ENCODE peak calls at places on chromosomes 2 and 18, in eight cellular contexts. One of them, this sample, is unnamed.

GRCh38 chr2:27798948-27799645 is 27.6 kb downstream of the MRPL33 start:
- DNase-seq in endothelial cell: no peak
- DNase-seq in left lung: no peak
- DNase-seq in ACHN: peak; percentile 100
- DNase-seq in foreskin melanocyte: peak; percentile 99
- DNase-seq in lower leg skin: no peak
- DNase-seq in NCI-H2029: no peak
- DNase-seq in cardiac fibroblast: peak; percentile 100
- DNase-seq in this sample: peak; percentile 100

GRCh38 chr2:189086710-189087109 is 92.9 kb downstream of the COL5A2 start:
- DNase-seq in endothelial cell: no peak
- DNase-seq in left lung: no peak
- DNase-seq in NCI-H2029: no peak
- DNase-seq in foreskin melanocyte: no peak
- DNase-seq in cardiac fibroblast: peak; percentile 93
- DNase-seq in lower leg skin: no peak
- DNase-seq in ACHN: peak; percentile 39
- DNase-seq in this sample: peak; percentile 67

GRCh38 chr2:231711677-231712461 is 3.5 kb downstream of the PTMA start:
- DNase-seq in ACHN: no peak
- DNase-seq in endothelial cell: no peak
- DNase-seq in lower leg skin: no peak
- DNase-seq in cardiac fibroblast: no peak
- DNase-seq in foreskin melanocyte: no peak
- DNase-seq in NCI-H2029: no peak
- DNase-seq in left lung: no peak
- DNase-seq in this sample: no peak

GRCh38 chr18:12443631-12444030 is 35.9 kb downstream of the PRELID3A start:
- DNase-seq in ACHN: no peak
- DNase-seq in left lung: no peak
- DNase-seq in foreskin melanocyte: no peak
- DNase-seq in cardiac fibroblast: peak; percentile 9
- DNase-seq in endothelial cell: no peak
- DNase-seq in lower leg skin: no peak
- DNase-seq in NCI-H2029: no peak
- DNase-seq in this sample: no peak

GRCh38 chr18:45285251-45285650 is 330.0 kb upstream of the SLC14A2 start:
- DNase-seq in lower leg skin: no peak
- DNase-seq in cardiac fibroblast: no peak
- DNase-seq in foreskin melanocyte: no peak
- DNase-seq in ACHN: no peak
- DNase-seq in left lung: no peak
- DNase-seq in endothelial cell: no peak
- DNase-seq in NCI-H2029: no peak
- DNase-seq in this sample: no peak

GRCh38 chr2:119156105-119156890 is 2.3 kb downstream of the C1QL2 start:
- DNase-seq in lower leg skin: no peak
- DNase-seq in cardiac fibroblast: no peak
- DNase-seq in left lung: no peak
- DNase-seq in foreskin melanocyte: no peak
- DNase-seq in endothelial cell: peak; percentile 33
- DNase-seq in NCI-H2029: no peak
- DNase-seq in ACHN: no peak
- DNase-seq in this sample: no peak

GRCh38 chr2:119659601-119660342 is 19.2 kb upstream of the TMEM177 start:
- DNase-seq in endothelial cell: peak; percentile 48
- DNase-seq in lower leg skin: peak; percentile 78
- DNase-seq in ACHN: peak; percentile 47
- DNase-seq in NCI-H2029: peak; percentile 19
- DNase-seq in foreskin melanocyte: no peak
- DNase-seq in left lung: no peak
- DNase-seq in cardiac fibroblast: peak; percentile 65
- DNase-seq in this sample: peak; percentile 66

GRCh38 chr18:48775372-48776160 is 175.2 kb downstream of the SMAD7 start:
- DNase-seq in endothelial cell: no peak
- DNase-seq in left lung: no peak
- DNase-seq in lower leg skin: no peak
- DNase-seq in NCI-H2029: no peak
- DNase-seq in cardiac fibroblast: no peak
- DNase-seq in ACHN: no peak
- DNase-seq in foreskin melanocyte: no peak
- DNase-seq in this sample: no peak

GRCh38 chr2:202158796-202159195 is 79.6 kb downstream of the SUMO1 start:
- DNase-seq in cardiac fibroblast: peak; percentile 29
- DNase-seq in foreskin melanocyte: no peak
- DNase-seq in endothelial cell: no peak
- DNase-seq in lower leg skin: no peak
- DNase-seq in left lung: no peak
- DNase-seq in ACHN: no peak
- DNase-seq in NCI-H2029: no peak
- DNase-seq in this sample: peak; percentile 73

GRCh38 chr2:187569571-187569970 is 15.3 kb upstream of the TFPI start:
- DNase-seq in left lung: no peak
- DNase-seq in endothelial cell: no peak
- DNase-seq in lower leg skin: no peak
- DNase-seq in foreskin melanocyte: no peak
- DNase-seq in cardiac fibroblast: no peak
- DNase-seq in ACHN: no peak
- DNase-seq in NCI-H2029: no peak
- DNase-seq in this sample: no peak

GRCh38 chr18:73861771-73862170 is 285.9 kb downstream of the FBXO15 start:
- DNase-seq in left lung: no peak
- DNase-seq in ACHN: no peak
- DNase-seq in cardiac fibroblast: no peak
- DNase-seq in NCI-H2029: no peak
- DNase-seq in lower leg skin: no peak
- DNase-seq in endothelial cell: no peak
- DNase-seq in foreskin melanocyte: no peak
- DNase-seq in this sample: no peak

GRCh38 chr2:127194447-127194846 is 25.7 kb downstream of the CYP27C1 start:
- DNase-seq in cardiac fibroblast: no peak
- DNase-seq in endothelial cell: no peak
- DNase-seq in lower leg skin: peak; percentile 65
- DNase-seq in ACHN: no peak
- DNase-seq in left lung: no peak
- DNase-seq in NCI-H2029: no peak
- DNase-seq in foreskin melanocyte: no peak
- DNase-seq in this sample: no peak

GRCh38 chr2:151071382-151071781 is 190.3 kb downstream of the RBM43 start:
- DNase-seq in lower leg skin: no peak
- DNase-seq in left lung: no peak
- DNase-seq in foreskin melanocyte: no peak
- DNase-seq in NCI-H2029: no peak
- DNase-seq in ACHN: peak; percentile 17
- DNase-seq in endothelial cell: peak; percentile 14
- DNase-seq in cardiac fibroblast: peak; percentile 72
- DNase-seq in this sample: peak; percentile 80

GRCh38 chr2:57432528-57432927 is 614.1 kb upstream of the VRK2 start:
- DNase-seq in ACHN: no peak
- DNase-seq in NCI-H2029: no peak
- DNase-seq in endothelial cell: no peak
- DNase-seq in left lung: no peak
- DNase-seq in lower leg skin: no peak
- DNase-seq in cardiac fibroblast: peak; percentile 2
- DNase-seq in foreskin melanocyte: no peak
- DNase-seq in this sample: no peak

GRCh38 chr2:20242727-20243377 is 17.9 kb upstream of the SDC1 start:
- DNase-seq in left lung: no peak
- DNase-seq in endothelial cell: no peak
- DNase-seq in cardiac fibroblast: no peak
- DNase-seq in foreskin melanocyte: no peak
- DNase-seq in NCI-H2029: peak; percentile 23
- DNase-seq in ACHN: no peak
- DNase-seq in lower leg skin: no peak
- DNase-seq in this sample: no peak

GRCh38 chr2:235433860-235434259 is 60.0 kb upstream of the AGAP1 start:
- DNase-seq in NCI-H2029: peak; percentile 71
- DNase-seq in lower leg skin: peak; percentile 92
- DNase-seq in foreskin melanocyte: no peak
- DNase-seq in endothelial cell: no peak
- DNase-seq in left lung: no peak
- DNase-seq in cardiac fibroblast: peak; percentile 53
- DNase-seq in ACHN: peak; percentile 8
- DNase-seq in this sample: peak; percentile 10

GRCh38 chr2:232022733-232023132 is 61.2 kb downstream of the DIS3L2 start:
- DNase-seq in ACHN: no peak
- DNase-seq in NCI-H2029: no peak
- DNase-seq in cardiac fibroblast: no peak
- DNase-seq in foreskin melanocyte: no peak
- DNase-seq in endothelial cell: no peak
- DNase-seq in lower leg skin: no peak
- DNase-seq in left lung: no peak
- DNase-seq in this sample: no peak

GRCh38 chr2:195318440-195319111 is 338.4 kb upstream of the SLC39A10 start:
- DNase-seq in ACHN: peak; percentile 65
- DNase-seq in left lung: no peak
- DNase-seq in NCI-H2029: peak; percentile 1
- DNase-seq in cardiac fibroblast: peak; percentile 74
- DNase-seq in foreskin melanocyte: peak; percentile 16
- DNase-seq in lower leg skin: no peak
- DNase-seq in endothelial cell: peak; percentile 38
- DNase-seq in this sample: peak; percentile 70

GRCh38 chr18:12373032-12373770 is 3.8 kb downstream of the AFG3L2 start:
- DNase-seq in left lung: no peak
- DNase-seq in ACHN: no peak
- DNase-seq in endothelial cell: no peak
- DNase-seq in cardiac fibroblast: no peak
- DNase-seq in NCI-H2029: no peak
- DNase-seq in foreskin melanocyte: no peak
- DNase-seq in lower leg skin: no peak
- DNase-seq in this sample: peak; percentile 47

GRCh38 chr2:147273106-147273505 is 571.7 kb upstream of the ACVR2A start:
- DNase-seq in left lung: no peak
- DNase-seq in cardiac fibroblast: no peak
- DNase-seq in foreskin melanocyte: no peak
- DNase-seq in ACHN: no peak
- DNase-seq in endothelial cell: no peak
- DNase-seq in NCI-H2029: no peak
- DNase-seq in lower leg skin: no peak
- DNase-seq in this sample: no peak

GRCh38 chr2:113910110-113910717 is 20.3 kb downstream of the ACTR3 start:
- DNase-seq in endothelial cell: no peak
- DNase-seq in lower leg skin: no peak
- DNase-seq in left lung: no peak
- DNase-seq in NCI-H2029: no peak
- DNase-seq in foreskin melanocyte: no peak
- DNase-seq in cardiac fibroblast: peak; percentile 49
- DNase-seq in ACHN: peak; percentile 34
- DNase-seq in this sample: no peak

GRCh38 chr2:190820416-190820815 is 60.2 kb upstream of the GLS start:
- DNase-seq in lower leg skin: no peak
- DNase-seq in left lung: no peak
- DNase-seq in cardiac fibroblast: no peak
- DNase-seq in endothelial cell: no peak
- DNase-seq in foreskin melanocyte: peak; percentile 73
- DNase-seq in ACHN: no peak
- DNase-seq in NCI-H2029: no peak
- DNase-seq in this sample: no peak

GRCh38 chr2:167480232-167480985 is 592.1 kb downstream of the XIRP2 start:
- DNase-seq in lower leg skin: no peak
- DNase-seq in foreskin melanocyte: no peak
- DNase-seq in NCI-H2029: no peak
- DNase-seq in ACHN: peak; percentile 7
- DNase-seq in cardiac fibroblast: no peak
- DNase-seq in endothelial cell: no peak
- DNase-seq in left lung: no peak
- DNase-seq in this sample: peak; percentile 36

GRCh38 chr2:233499928-233500327 is 66.7 kb downstream of the USP40 start:
- DNase-seq in NCI-H2029: no peak
- DNase-seq in ACHN: no peak
- DNase-seq in cardiac fibroblast: no peak
- DNase-seq in endothelial cell: no peak
- DNase-seq in left lung: no peak
- DNase-seq in lower leg skin: no peak
- DNase-seq in foreskin melanocyte: no peak
- DNase-seq in this sample: no peak

GRCh38 chr2:47223980-47224379 is 68.9 kb upstream of the STPG4 start:
- DNase-seq in cardiac fibroblast: peak; percentile 64
- DNase-seq in left lung: no peak
- DNase-seq in endothelial cell: no peak
- DNase-seq in ACHN: no peak
- DNase-seq in NCI-H2029: no peak
- DNase-seq in lower leg skin: no peak
- DNase-seq in foreskin melanocyte: no peak
- DNase-seq in this sample: peak; percentile 64

GRCh38 chr2:191894681-191895147 is 47.8 kb upstream of the CAVIN2 start:
- DNase-seq in NCI-H2029: no peak
- DNase-seq in foreskin melanocyte: peak; percentile 45
- DNase-seq in cardiac fibroblast: peak; percentile 85
- DNase-seq in left lung: no peak
- DNase-seq in lower leg skin: no peak
- DNase-seq in endothelial cell: no peak
- DNase-seq in ACHN: peak; percentile 84
- DNase-seq in this sample: peak; percentile 73

GRCh38 chr2:198546091-198546490 is 741.7 kb downstream of the PLCL1 start:
- DNase-seq in ACHN: no peak
- DNase-seq in lower leg skin: no peak
- DNase-seq in left lung: no peak
- DNase-seq in cardiac fibroblast: no peak
- DNase-seq in foreskin melanocyte: peak; percentile 87
- DNase-seq in endothelial cell: no peak
- DNase-seq in NCI-H2029: no peak
- DNase-seq in this sample: no peak

GRCh38 chr2:238389985-238390682 is 36.6 kb upstream of the ASB1 start:
- DNase-seq in left lung: no peak
- DNase-seq in cardiac fibroblast: no peak
- DNase-seq in NCI-H2029: peak; percentile 93
- DNase-seq in lower leg skin: peak; percentile 74
- DNase-seq in foreskin melanocyte: no peak
- DNase-seq in endothelial cell: peak; percentile 35
- DNase-seq in ACHN: no peak
- DNase-seq in this sample: peak; percentile 42

GRCh38 chr2:12642855-12643254 is 73.9 kb upstream of the TRIB2 start:
- DNase-seq in left lung: no peak
- DNase-seq in ACHN: no peak
- DNase-seq in foreskin melanocyte: no peak
- DNase-seq in lower leg skin: no peak
- DNase-seq in endothelial cell: no peak
- DNase-seq in NCI-H2029: no peak
- DNase-seq in cardiac fibroblast: no peak
- DNase-seq in this sample: no peak

GRCh38 chr2:233387667-233388528 is 33.6 kb downstream of the DGKD start:
- DNase-seq in NCI-H2029: peak; percentile 59
- DNase-seq in left lung: peak; percentile 85
- DNase-seq in lower leg skin: peak; percentile 96
- DNase-seq in cardiac fibroblast: peak; percentile 97
- DNase-seq in ACHN: peak; percentile 75
- DNase-seq in foreskin melanocyte: no peak
- DNase-seq in endothelial cell: no peak
- DNase-seq in this sample: peak; percentile 99

GRCh38 chr2:108919571-108920373 is 69.2 kb downstream of the EDAR start:
- DNase-seq in cardiac fibroblast: no peak
- DNase-seq in ACHN: no peak
- DNase-seq in left lung: no peak
- DNase-seq in endothelial cell: no peak
- DNase-seq in NCI-H2029: no peak
- DNase-seq in lower leg skin: peak; percentile 81
- DNase-seq in foreskin melanocyte: no peak
- DNase-seq in this sample: no peak

GRCh38 chr2:9029721-9030120 is 26.2 kb upstream of the MBOAT2 start:
- DNase-seq in left lung: no peak
- DNase-seq in foreskin melanocyte: no peak
- DNase-seq in cardiac fibroblast: no peak
- DNase-seq in NCI-H2029: no peak
- DNase-seq in lower leg skin: no peak
- DNase-seq in ACHN: no peak
- DNase-seq in endothelial cell: no peak
- DNase-seq in this sample: no peak

GRCh38 chr2:231929961-231930600 is 3.9 kb upstream of the NPPC start:
- DNase-seq in endothelial cell: no peak
- DNase-seq in left lung: no peak
- DNase-seq in NCI-H2029: no peak
- DNase-seq in cardiac fibroblast: no peak
- DNase-seq in foreskin melanocyte: no peak
- DNase-seq in lower leg skin: peak; percentile 39
- DNase-seq in ACHN: no peak
- DNase-seq in this sample: peak; percentile 14

This sample was measured in choroid plexus epithelial cell.